ENCODE peak calls at places on chromosomes 6 and 20, in nine cellular contexts. One of them, this sample, is unnamed.

GRCh38 chr20:63980317-63980805 is 571 bp upstream of the PRPF6 start:
- DNase-seq in AG04450: no peak
- DNase-seq in breast epithelium: no peak
- DNase-seq in body of pancreas: no peak
- DNase-seq in heart left ventricle: no peak
- DNase-seq in CD8-positive, alpha-beta memory T cell: no peak
- DNase-seq in neural progenitor cell: no peak
- DNase-seq in naive thymus-derived CD4-positive, alpha-beta T cell: peak
- DNase-seq in testis: no peak
- DNase-seq in this sample: no peak

GRCh38 chr6:3749991-3750323 is 1.6 kb downstream of the PXDC1 start:
- DNase-seq in AG04450: no peak
- DNase-seq in breast epithelium: no peak
- DNase-seq in body of pancreas: peak
- DNase-seq in heart left ventricle: peak
- DNase-seq in CD8-positive, alpha-beta memory T cell: no peak
- DNase-seq in neural progenitor cell: no peak
- DNase-seq in naive thymus-derived CD4-positive, alpha-beta T cell: no peak
- DNase-seq in testis: peak
- DNase-seq in this sample: peak

GRCh38 chr20:16106191-16106849 is 466.9 kb downstream of the KIF16B start:
- DNase-seq in AG04450: no peak
- DNase-seq in breast epithelium: no peak
- DNase-seq in body of pancreas: no peak
- DNase-seq in heart left ventricle: no peak
- DNase-seq in CD8-positive, alpha-beta memory T cell: no peak
- DNase-seq in neural progenitor cell: no peak
- DNase-seq in naive thymus-derived CD4-positive, alpha-beta T cell: no peak
- DNase-seq in testis: no peak
- DNase-seq in this sample: no peak

GRCh38 chr6:139371421-139372253 is 2.8 kb downstream of the CITED2 start:
- DNase-seq in AG04450: no peak
- DNase-seq in breast epithelium: no peak
- DNase-seq in body of pancreas: no peak
- DNase-seq in heart left ventricle: no peak
- DNase-seq in CD8-positive, alpha-beta memory T cell: no peak
- DNase-seq in neural progenitor cell: peak
- DNase-seq in naive thymus-derived CD4-positive, alpha-beta T cell: no peak
- DNase-seq in testis: no peak
- DNase-seq in this sample: no peak

GRCh38 chr6:170523256-170524187 is 29.6 kb downstream of the PSMB1 start:
- DNase-seq in AG04450: no peak
- DNase-seq in breast epithelium: no peak
- DNase-seq in body of pancreas: no peak
- DNase-seq in heart left ventricle: no peak
- DNase-seq in CD8-positive, alpha-beta memory T cell: no peak
- DNase-seq in neural progenitor cell: no peak
- DNase-seq in naive thymus-derived CD4-positive, alpha-beta T cell: no peak
- DNase-seq in testis: no peak
- DNase-seq in this sample: no peak

GRCh38 chr20:17225891-17226409 is 890 bp upstream of the PCSK2 start:
- DNase-seq in AG04450: no peak
- DNase-seq in breast epithelium: peak
- DNase-seq in body of pancreas: no peak
- DNase-seq in heart left ventricle: no peak
- DNase-seq in CD8-positive, alpha-beta memory T cell: no peak
- DNase-seq in neural progenitor cell: peak
- DNase-seq in naive thymus-derived CD4-positive, alpha-beta T cell: no peak
- DNase-seq in testis: peak
- DNase-seq in this sample: no peak

GRCh38 chr20:38173237-38174156 is 8.4 kb upstream of the TGM2 start:
- DNase-seq in AG04450: peak
- DNase-seq in breast epithelium: no peak
- DNase-seq in body of pancreas: peak
- DNase-seq in heart left ventricle: no peak
- DNase-seq in CD8-positive, alpha-beta memory T cell: no peak
- DNase-seq in neural progenitor cell: peak
- DNase-seq in naive thymus-derived CD4-positive, alpha-beta T cell: no peak
- DNase-seq in testis: no peak
- DNase-seq in this sample: no peak

GRCh38 chr6:63660737-63661136 is 25.1 kb downstream of the PHF3 start:
- DNase-seq in AG04450: no peak
- DNase-seq in breast epithelium: no peak
- DNase-seq in body of pancreas: no peak
- DNase-seq in heart left ventricle: no peak
- DNase-seq in CD8-positive, alpha-beta memory T cell: no peak
- DNase-seq in neural progenitor cell: no peak
- DNase-seq in naive thymus-derived CD4-positive, alpha-beta T cell: no peak
- DNase-seq in testis: no peak
- DNase-seq in this sample: no peak

GRCh38 chr6:113329942-113330897 is 526.9 kb upstream of the MARCKS start:
- DNase-seq in AG04450: no peak
- DNase-seq in breast epithelium: no peak
- DNase-seq in body of pancreas: no peak
- DNase-seq in heart left ventricle: no peak
- DNase-seq in CD8-positive, alpha-beta memory T cell: no peak
- DNase-seq in neural progenitor cell: no peak
- DNase-seq in naive thymus-derived CD4-positive, alpha-beta T cell: no peak
- DNase-seq in testis: no peak
- DNase-seq in this sample: no peak

GRCh38 chr6:135145509-135145865 is 35.6 kb upstream of the MYB start:
- DNase-seq in AG04450: no peak
- DNase-seq in breast epithelium: no peak
- DNase-seq in body of pancreas: no peak
- DNase-seq in heart left ventricle: no peak
- DNase-seq in CD8-positive, alpha-beta memory T cell: no peak
- DNase-seq in neural progenitor cell: no peak
- DNase-seq in naive thymus-derived CD4-positive, alpha-beta T cell: no peak
- DNase-seq in testis: no peak
- DNase-seq in this sample: no peak

GRCh38 chr20:20366896-20367680 is 816 bp upstream of the INSM1 start:
- DNase-seq in AG04450: no peak
- DNase-seq in breast epithelium: no peak
- DNase-seq in body of pancreas: no peak
- DNase-seq in heart left ventricle: no peak
- DNase-seq in CD8-positive, alpha-beta memory T cell: no peak
- DNase-seq in neural progenitor cell: peak
- DNase-seq in naive thymus-derived CD4-positive, alpha-beta T cell: no peak
- DNase-seq in testis: no peak
- DNase-seq in this sample: no peak

GRCh38 chr20:20366551-20366895 is 1.4 kb upstream of the INSM1 start:
- DNase-seq in AG04450: no peak
- DNase-seq in breast epithelium: no peak
- DNase-seq in body of pancreas: no peak
- DNase-seq in heart left ventricle: no peak
- DNase-seq in CD8-positive, alpha-beta memory T cell: no peak
- DNase-seq in neural progenitor cell: no peak
- DNase-seq in naive thymus-derived CD4-positive, alpha-beta T cell: no peak
- DNase-seq in testis: no peak
- DNase-seq in this sample: no peak

GRCh38 chr20:20369353-20370086 is 1.6 kb downstream of the INSM1 start:
- DNase-seq in AG04450: no peak
- DNase-seq in breast epithelium: no peak
- DNase-seq in body of pancreas: peak
- DNase-seq in heart left ventricle: no peak
- DNase-seq in CD8-positive, alpha-beta memory T cell: no peak
- DNase-seq in neural progenitor cell: peak
- DNase-seq in naive thymus-derived CD4-positive, alpha-beta T cell: no peak
- DNase-seq in testis: no peak
- DNase-seq in this sample: no peak

GRCh38 chr20:20368414-20369352 is 779 bp downstream of the INSM1 start:
- DNase-seq in AG04450: no peak
- DNase-seq in breast epithelium: no peak
- DNase-seq in body of pancreas: no peak
- DNase-seq in heart left ventricle: no peak
- DNase-seq in CD8-positive, alpha-beta memory T cell: no peak
- DNase-seq in neural progenitor cell: peak
- DNase-seq in naive thymus-derived CD4-positive, alpha-beta T cell: no peak
- DNase-seq in testis: no peak
- DNase-seq in this sample: no peak

DNA sequence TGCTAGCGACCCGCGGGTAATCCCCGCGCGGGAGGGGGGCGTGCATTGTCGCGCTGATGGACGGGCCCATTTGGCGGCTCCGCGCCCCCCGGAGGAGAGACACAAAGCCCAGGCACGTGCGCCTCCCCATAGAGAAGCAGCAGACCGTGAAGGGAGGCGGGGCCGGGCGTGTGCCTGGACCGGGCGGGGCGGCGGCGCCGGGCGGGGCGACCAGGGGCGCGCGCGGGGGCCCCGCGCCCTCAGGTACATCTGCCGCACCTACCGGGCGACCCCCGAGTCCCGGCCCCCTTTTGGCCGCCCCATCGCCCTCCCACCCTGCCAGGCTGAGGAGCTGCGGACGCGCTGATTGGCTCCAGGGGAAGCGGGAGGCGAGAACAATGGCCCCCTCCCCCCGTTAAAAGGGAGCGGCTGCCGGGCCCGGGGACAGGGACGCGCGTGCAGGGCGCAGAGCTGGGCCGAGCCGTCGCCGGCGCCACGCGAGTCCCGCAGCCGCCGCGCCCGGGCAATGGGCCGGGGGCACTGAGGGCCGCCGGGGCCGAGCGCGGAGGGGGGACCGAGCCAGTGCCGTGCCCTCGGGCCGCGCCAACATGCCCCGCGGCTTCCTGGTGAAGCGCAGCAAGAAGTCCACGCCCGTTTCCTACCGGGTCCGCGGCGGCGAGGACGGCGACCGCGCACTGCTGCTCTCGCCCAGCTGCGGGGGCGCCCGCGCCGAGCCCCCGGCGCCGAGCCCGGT is at the start of gene INSM1:
- DNase-seq in AG04450: no peak
- DNase-seq in breast epithelium: no peak
- DNase-seq in body of pancreas: no peak
- DNase-seq in heart left ventricle: no peak
- DNase-seq in CD8-positive, alpha-beta memory T cell: no peak
- DNase-seq in neural progenitor cell: peak
- DNase-seq in naive thymus-derived CD4-positive, alpha-beta T cell: no peak
- DNase-seq in testis: peak
- DNase-seq in this sample: no peak
- H3K4me3 ChIP-seq in AG04450: no peak
- H3K4me3 ChIP-seq in breast epithelium: peak
- H3K4me3 ChIP-seq in body of pancreas: no peak
- H3K4me3 ChIP-seq in heart left ventricle: peak
- H3K4me3 ChIP-seq in CD8-positive, alpha-beta memory T cell: no peak
- H3K4me3 ChIP-seq in neural progenitor cell: peak
- H3K4me3 ChIP-seq in naive thymus-derived CD4-positive, alpha-beta T cell: no peak
- H3K4me3 ChIP-seq in testis: peak
- H3K4me3 ChIP-seq in this sample: peak

DNA sequence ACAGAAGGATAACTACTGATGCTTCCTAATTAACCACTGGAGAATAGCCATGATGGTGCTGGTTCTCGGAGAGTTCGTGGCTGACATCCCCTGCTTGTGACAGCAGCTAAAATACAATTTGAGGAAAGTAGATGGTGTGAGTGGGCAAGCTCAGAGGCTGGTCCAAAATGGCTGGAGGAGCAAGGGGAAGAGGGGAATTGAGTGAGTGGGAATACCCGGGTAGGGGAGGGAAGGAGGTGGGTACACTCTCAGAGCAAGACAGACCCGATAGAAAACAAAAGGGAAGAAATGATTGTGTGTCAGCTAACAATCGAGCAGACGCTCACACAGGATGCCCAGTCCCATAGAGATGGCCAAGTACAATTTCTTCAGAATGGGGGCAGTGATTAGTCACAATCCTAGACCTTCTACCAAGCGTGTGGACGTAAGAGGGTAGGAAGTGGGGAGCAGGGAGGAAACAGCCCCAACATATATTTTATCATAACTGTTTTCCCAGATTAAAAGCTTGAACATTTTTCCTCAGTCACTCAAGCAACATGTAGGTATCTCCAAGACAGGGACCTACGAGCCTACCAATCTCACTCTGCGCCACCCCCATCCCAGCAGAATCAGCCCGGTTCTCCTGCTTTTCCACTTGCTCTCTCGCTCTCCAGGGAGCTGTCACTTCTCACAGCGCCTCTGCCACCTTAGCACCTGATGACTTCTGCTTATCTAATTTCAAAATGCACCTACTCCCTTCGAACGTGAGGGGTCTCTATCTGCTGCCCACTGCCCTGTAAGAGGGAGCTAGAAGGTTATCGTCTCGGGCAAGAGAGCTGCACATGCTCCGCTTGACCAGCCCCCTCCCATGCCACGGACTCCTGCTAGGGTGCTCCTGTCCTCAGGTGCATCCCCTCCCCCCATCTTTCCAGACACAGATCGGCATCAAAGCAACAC is 26.2 kb downstream of the RIPOR2 start:
- DNase-seq in AG04450: no peak
- DNase-seq in breast epithelium: no peak
- DNase-seq in body of pancreas: no peak
- DNase-seq in heart left ventricle: no peak
- DNase-seq in CD8-positive, alpha-beta memory T cell: no peak
- DNase-seq in neural progenitor cell: no peak
- DNase-seq in naive thymus-derived CD4-positive, alpha-beta T cell: no peak
- DNase-seq in testis: no peak
- DNase-seq in this sample: no peak
- H3K27ac ChIP-seq in AG04450: no peak
- H3K27ac ChIP-seq in breast epithelium: peak
- H3K27ac ChIP-seq in body of pancreas: no peak
- H3K27ac ChIP-seq in heart left ventricle: peak
- H3K27ac ChIP-seq in CD8-positive, alpha-beta memory T cell: no peak
- H3K27ac ChIP-seq in neural progenitor cell: no peak
- H3K27ac ChIP-seq in naive thymus-derived CD4-positive, alpha-beta T cell: peak
- H3K27ac ChIP-seq in testis: peak
- H3K27ac ChIP-seq in this sample: no peak

DNA sequence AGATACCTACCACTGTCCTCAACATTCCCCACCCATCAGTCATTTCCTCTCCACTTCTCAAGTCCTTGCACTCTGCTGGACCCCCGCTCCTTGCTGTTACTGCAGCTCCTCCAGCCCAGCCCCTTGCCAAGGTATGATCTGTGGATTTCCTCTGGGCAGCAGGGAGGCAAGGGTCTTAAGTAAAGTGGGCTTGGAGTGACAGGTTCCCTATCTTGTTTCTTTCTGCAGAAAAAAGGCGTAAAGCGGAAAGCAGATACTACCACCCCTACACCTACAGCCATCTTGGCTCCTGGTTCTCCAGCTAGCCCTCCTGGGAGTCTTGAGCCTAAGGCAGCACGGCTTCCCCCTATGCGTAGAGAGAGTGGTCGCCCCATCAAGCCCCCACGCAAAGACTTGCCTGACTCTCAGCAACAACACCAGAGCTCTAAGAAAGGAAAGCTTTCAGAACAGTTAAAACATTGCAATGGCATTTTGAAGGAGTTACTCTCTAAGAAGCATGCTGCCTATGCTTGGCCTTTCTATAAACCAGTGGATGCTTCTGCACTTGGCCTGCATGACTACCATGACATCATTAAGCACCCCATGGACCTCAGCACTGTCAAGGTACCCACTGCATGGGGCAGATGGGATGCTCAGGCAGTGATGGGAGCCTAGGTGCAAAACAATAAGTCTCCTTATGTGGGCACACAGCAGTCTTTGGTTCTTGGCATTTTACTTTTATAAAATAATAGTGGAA is 8.1 kb downstream of the BRD2 start:
- DNase-seq in AG04450: no peak
- DNase-seq in breast epithelium: no peak
- DNase-seq in body of pancreas: no peak
- DNase-seq in heart left ventricle: no peak
- DNase-seq in CD8-positive, alpha-beta memory T cell: no peak
- DNase-seq in neural progenitor cell: no peak
- DNase-seq in naive thymus-derived CD4-positive, alpha-beta T cell: no peak
- DNase-seq in testis: no peak
- DNase-seq in this sample: no peak
- H3K4me3 ChIP-seq in AG04450: peak
- H3K4me3 ChIP-seq in breast epithelium: no peak
- H3K4me3 ChIP-seq in body of pancreas: no peak
- H3K4me3 ChIP-seq in heart left ventricle: no peak
- H3K4me3 ChIP-seq in CD8-positive, alpha-beta memory T cell: no peak
- H3K4me3 ChIP-seq in neural progenitor cell: no peak
- H3K4me3 ChIP-seq in naive thymus-derived CD4-positive, alpha-beta T cell: no peak
- H3K4me3 ChIP-seq in testis: no peak
- H3K4me3 ChIP-seq in this sample: no peak

GRCh38 chr20:50107796-50108331 is 5.1 kb downstream of the UBE2V1 start:
- DNase-seq in AG04450: no peak
- DNase-seq in breast epithelium: no peak
- DNase-seq in body of pancreas: no peak
- DNase-seq in heart left ventricle: no peak
- DNase-seq in CD8-positive, alpha-beta memory T cell: no peak
- DNase-seq in neural progenitor cell: no peak
- DNase-seq in naive thymus-derived CD4-positive, alpha-beta T cell: no peak
- DNase-seq in testis: no peak
- DNase-seq in this sample: no peak
- H3K27ac ChIP-seq in AG04450: peak
- H3K27ac ChIP-seq in breast epithelium: no peak
- H3K27ac ChIP-seq in body of pancreas: no peak
- H3K27ac ChIP-seq in heart left ventricle: peak
- H3K27ac ChIP-seq in CD8-positive, alpha-beta memory T cell: no peak
- H3K27ac ChIP-seq in neural progenitor cell: no peak
- H3K27ac ChIP-seq in naive thymus-derived CD4-positive, alpha-beta T cell: no peak
- H3K27ac ChIP-seq in testis: no peak
- H3K27ac ChIP-seq in this sample: peak